ENCODE peak calls at places on chromosomes 12 and 14, in seven cellular contexts. One of them, this sample, is unnamed.

GRCh38 chr12:57069522-57069921 is 9.1 kb downstream of the NEMP1 start:
- DNase-seq in K562: peak
- DNase-seq in GM12892: no peak
- DNase-seq in transverse colon: peak
- DNase-seq in prostate gland: peak
- DNase-seq in suprapubic skin: no peak
- DNase-seq in spleen: no peak
- DNase-seq in this sample: no peak

GRCh38 chr12:62908667-62909066 is 26.3 kb downstream of the PPM1H start:
- DNase-seq in K562: no peak
- DNase-seq in GM12892: no peak
- DNase-seq in transverse colon: no peak
- DNase-seq in prostate gland: no peak
- DNase-seq in suprapubic skin: no peak
- DNase-seq in spleen: no peak
- DNase-seq in this sample: no peak

GRCh38 chr14:101235042-101235871 is 326.0 kb upstream of the DIO3 start:
- DNase-seq in K562: peak
- DNase-seq in GM12892: no peak
- DNase-seq in transverse colon: peak
- DNase-seq in prostate gland: no peak
- DNase-seq in suprapubic skin: peak
- DNase-seq in spleen: no peak
- DNase-seq in this sample: no peak

GRCh38 chr14:49867831-49868719 is 15.5 kb upstream of the NEMF start:
- DNase-seq in K562: peak
- DNase-seq in GM12892: peak
- DNase-seq in transverse colon: peak
- DNase-seq in prostate gland: peak
- DNase-seq in suprapubic skin: peak
- DNase-seq in spleen: peak
- DNase-seq in this sample: peak

GRCh38 chr14:51603495-51603894 is 48.2 kb upstream of the FRMD6 start:
- DNase-seq in K562: no peak
- DNase-seq in GM12892: no peak
- DNase-seq in transverse colon: no peak
- DNase-seq in prostate gland: no peak
- DNase-seq in suprapubic skin: no peak
- DNase-seq in spleen: no peak
- DNase-seq in this sample: no peak

GRCh38 chr12:27999970-28000369 is 27.4 kb upstream of the PTHLH start:
- DNase-seq in K562: no peak
- DNase-seq in GM12892: no peak
- DNase-seq in transverse colon: no peak
- DNase-seq in prostate gland: no peak
- DNase-seq in suprapubic skin: no peak
- DNase-seq in spleen: no peak
- DNase-seq in this sample: no peak

GRCh38 chr12:42729532-42729895 is 140.0 kb upstream of the PRICKLE1 start:
- DNase-seq in K562: no peak
- DNase-seq in GM12892: no peak
- DNase-seq in transverse colon: no peak
- DNase-seq in prostate gland: peak
- DNase-seq in suprapubic skin: no peak
- DNase-seq in spleen: no peak
- DNase-seq in this sample: no peak

GRCh38 chr14:94171208-94171607 is 2.9 kb upstream of the PPP4R4 start:
- DNase-seq in K562: no peak
- DNase-seq in GM12892: no peak
- DNase-seq in transverse colon: no peak
- DNase-seq in prostate gland: no peak
- DNase-seq in suprapubic skin: no peak
- DNase-seq in spleen: no peak
- DNase-seq in this sample: no peak

GRCh38 chr12:98701166-98701565 is 56.1 kb downstream of the APAF1 start:
- DNase-seq in K562: no peak
- DNase-seq in GM12892: no peak
- DNase-seq in transverse colon: no peak
- DNase-seq in prostate gland: no peak
- DNase-seq in suprapubic skin: no peak
- DNase-seq in spleen: no peak
- DNase-seq in this sample: no peak

GRCh38 chr12:67816269-67816668 is 167.7 kb downstream of the DYRK2 start:
- DNase-seq in K562: no peak
- DNase-seq in GM12892: no peak
- DNase-seq in transverse colon: no peak
- DNase-seq in prostate gland: no peak
- DNase-seq in suprapubic skin: no peak
- DNase-seq in spleen: no peak
- DNase-seq in this sample: no peak

GRCh38 chr12:75478395-75478794 is 2.2 kb upstream of the GLIPR1 start:
- DNase-seq in K562: no peak
- DNase-seq in GM12892: no peak
- DNase-seq in transverse colon: no peak
- DNase-seq in prostate gland: no peak
- DNase-seq in suprapubic skin: no peak
- DNase-seq in spleen: no peak
- DNase-seq in this sample: no peak

GRCh38 chr14:94001501-94002396 is 4.6 kb downstream of the CCDC197 start:
- DNase-seq in K562: peak
- DNase-seq in GM12892: no peak
- DNase-seq in transverse colon: peak
- DNase-seq in prostate gland: peak
- DNase-seq in suprapubic skin: no peak
- DNase-seq in spleen: peak
- DNase-seq in this sample: peak

GRCh38 chr14:45252356-45253069 is 489 bp downstream of the MIS18BP1 start:
- DNase-seq in K562: no peak
- DNase-seq in GM12892: no peak
- DNase-seq in transverse colon: no peak
- DNase-seq in prostate gland: peak
- DNase-seq in suprapubic skin: no peak
- DNase-seq in spleen: peak
- DNase-seq in this sample: no peak

GRCh38 chr12:61993734-61994345 is 266.4 kb upstream of the USP15 start:
- DNase-seq in K562: peak
- DNase-seq in GM12892: no peak
- DNase-seq in transverse colon: no peak
- DNase-seq in prostate gland: no peak
- DNase-seq in suprapubic skin: no peak
- DNase-seq in spleen: no peak
- DNase-seq in this sample: no peak

GRCh38 chr14:97456958-97457357 is 659.8 kb downstream of the VRK1 start:
- DNase-seq in K562: no peak
- DNase-seq in GM12892: no peak
- DNase-seq in transverse colon: no peak
- DNase-seq in prostate gland: no peak
- DNase-seq in suprapubic skin: no peak
- DNase-seq in spleen: no peak
- DNase-seq in this sample: no peak

GRCh38 chr12:19834596-19834995 is 395.3 kb downstream of the AEBP2 start:
- DNase-seq in K562: no peak
- DNase-seq in GM12892: no peak
- DNase-seq in transverse colon: no peak
- DNase-seq in prostate gland: no peak
- DNase-seq in suprapubic skin: no peak
- DNase-seq in spleen: no peak
- DNase-seq in this sample: no peak

GRCh38 chr12:7935464-7935772 is 569 bp downstream of the SLC2A3 start:
- DNase-seq in K562: no peak
- DNase-seq in GM12892: no peak
- DNase-seq in transverse colon: no peak
- DNase-seq in prostate gland: no peak
- DNase-seq in suprapubic skin: no peak
- DNase-seq in spleen: no peak
- DNase-seq in this sample: no peak

GRCh38 chr12:84986586-84986985 is 49.5 kb downstream of the TSPAN19 start:
- DNase-seq in K562: no peak
- DNase-seq in GM12892: no peak
- DNase-seq in transverse colon: no peak
- DNase-seq in prostate gland: no peak
- DNase-seq in suprapubic skin: no peak
- DNase-seq in spleen: no peak
- DNase-seq in this sample: no peak

GRCh38 chr12:127162307-127162706 is 1104.7 kb upstream of the TMEM132C start:
- DNase-seq in K562: peak
- DNase-seq in GM12892: no peak
- DNase-seq in transverse colon: no peak
- DNase-seq in prostate gland: no peak
- DNase-seq in suprapubic skin: no peak
- DNase-seq in spleen: no peak
- DNase-seq in this sample: no peak

GRCh38 chr14:94340533-94340932 is 17.4 kb upstream of the SERPINA6 start:
- DNase-seq in K562: no peak
- DNase-seq in GM12892: no peak
- DNase-seq in transverse colon: no peak
- DNase-seq in prostate gland: no peak
- DNase-seq in suprapubic skin: no peak
- DNase-seq in spleen: no peak
- DNase-seq in this sample: no peak

GRCh38 chr14:29798078-29798477 is 129.6 kb downstream of the PRKD1 start:
- DNase-seq in K562: no peak
- DNase-seq in GM12892: no peak
- DNase-seq in transverse colon: no peak
- DNase-seq in prostate gland: no peak
- DNase-seq in suprapubic skin: no peak
- DNase-seq in spleen: no peak
- DNase-seq in this sample: no peak

GRCh38 chr12:85057370-85057963 is 21.3 kb downstream of the LRRIQ1 start:
- DNase-seq in K562: peak
- DNase-seq in GM12892: no peak
- DNase-seq in transverse colon: peak
- DNase-seq in prostate gland: peak
- DNase-seq in suprapubic skin: no peak
- DNase-seq in spleen: no peak
- DNase-seq in this sample: no peak

GRCh38 chr14:93009471-93010117 is 86.6 kb downstream of the CHGA start:
- DNase-seq in K562: no peak
- DNase-seq in GM12892: no peak
- DNase-seq in transverse colon: no peak
- DNase-seq in prostate gland: no peak
- DNase-seq in suprapubic skin: peak
- DNase-seq in spleen: no peak
- DNase-seq in this sample: no peak

GRCh38 chr12:27429606-27430005 is 16.9 kb upstream of the SMCO2 start:
- DNase-seq in K562: no peak
- DNase-seq in GM12892: no peak
- DNase-seq in transverse colon: no peak
- DNase-seq in prostate gland: no peak
- DNase-seq in suprapubic skin: no peak
- DNase-seq in spleen: no peak
- DNase-seq in this sample: no peak

GRCh38 chr12:122730215-122731014 is at the start of gene HCAR1:
- DNase-seq in K562: no peak
- DNase-seq in GM12892: no peak
- DNase-seq in transverse colon: no peak
- DNase-seq in prostate gland: no peak
- DNase-seq in suprapubic skin: no peak
- DNase-seq in spleen: peak
- DNase-seq in this sample: peak

GRCh38 chr12:63916561-63917476 is 72.3 kb downstream of the SRGAP1 start:
- DNase-seq in K562: no peak
- DNase-seq in GM12892: no peak
- DNase-seq in transverse colon: no peak
- DNase-seq in prostate gland: no peak
- DNase-seq in suprapubic skin: no peak
- DNase-seq in spleen: no peak
- DNase-seq in this sample: no peak

GRCh38 chr12:42473130-42473529 is 116.4 kb downstream of the PRICKLE1 start:
- DNase-seq in K562: no peak
- DNase-seq in GM12892: no peak
- DNase-seq in transverse colon: no peak
- DNase-seq in prostate gland: no peak
- DNase-seq in suprapubic skin: no peak
- DNase-seq in spleen: no peak
- DNase-seq in this sample: no peak

GRCh38 chr12:124538194-124539082 is 29.0 kb downstream of the NCOR2 start:
- DNase-seq in K562: no peak
- DNase-seq in GM12892: no peak
- DNase-seq in transverse colon: no peak
- DNase-seq in prostate gland: no peak
- DNase-seq in suprapubic skin: no peak
- DNase-seq in spleen: peak
- DNase-seq in this sample: no peak

GRCh38 chr14:102320033-102320660 is 601 bp downstream of the ZNF839 start:
- DNase-seq in K562: peak
- DNase-seq in GM12892: peak
- DNase-seq in transverse colon: peak
- DNase-seq in prostate gland: peak
- DNase-seq in suprapubic skin: no peak
- DNase-seq in spleen: peak
- DNase-seq in this sample: no peak
- TF ChIP-seq POLR2AphosphoS5 in K562: no peak
- TF ChIP-seq POLR2AphosphoS5 in GM12892: no peak
- TF ChIP-seq POLR2AphosphoS5 in transverse colon: no peak
- TF ChIP-seq POLR2AphosphoS5 in prostate gland: no peak
- TF ChIP-seq POLR2AphosphoS5 in suprapubic skin: no peak
- TF ChIP-seq POLR2AphosphoS5 in spleen: no peak
- TF ChIP-seq POLR2AphosphoS5 in this sample: no peak

GRCh38 chr12:118332511-118332910 is 40.2 kb downstream of the TAOK3 start:
- DNase-seq in K562: no peak
- DNase-seq in GM12892: no peak
- DNase-seq in transverse colon: no peak
- DNase-seq in prostate gland: no peak
- DNase-seq in suprapubic skin: no peak
- DNase-seq in spleen: no peak
- DNase-seq in this sample: no peak
- TF ChIP-seq POLR2AphosphoS5 in K562: no peak
- TF ChIP-seq POLR2AphosphoS5 in GM12892: no peak
- TF ChIP-seq POLR2AphosphoS5 in transverse colon: no peak
- TF ChIP-seq POLR2AphosphoS5 in prostate gland: no peak
- TF ChIP-seq POLR2AphosphoS5 in suprapubic skin: no peak
- TF ChIP-seq POLR2AphosphoS5 in spleen: no peak
- TF ChIP-seq POLR2AphosphoS5 in this sample: no peak

GRCh38 chr14:37599527-37600368 is 4.3 kb downstream of the TTC6 start:
- DNase-seq in K562: no peak
- DNase-seq in GM12892: no peak
- DNase-seq in transverse colon: no peak
- DNase-seq in prostate gland: no peak
- DNase-seq in suprapubic skin: no peak
- DNase-seq in spleen: no peak
- DNase-seq in this sample: no peak
- TF ChIP-seq POLR2AphosphoS5 in K562: no peak
- TF ChIP-seq POLR2AphosphoS5 in GM12892: no peak
- TF ChIP-seq POLR2AphosphoS5 in transverse colon: no peak
- TF ChIP-seq POLR2AphosphoS5 in prostate gland: no peak
- TF ChIP-seq POLR2AphosphoS5 in suprapubic skin: no peak
- TF ChIP-seq POLR2AphosphoS5 in spleen: no peak
- TF ChIP-seq POLR2AphosphoS5 in this sample: no peak

DNA sequence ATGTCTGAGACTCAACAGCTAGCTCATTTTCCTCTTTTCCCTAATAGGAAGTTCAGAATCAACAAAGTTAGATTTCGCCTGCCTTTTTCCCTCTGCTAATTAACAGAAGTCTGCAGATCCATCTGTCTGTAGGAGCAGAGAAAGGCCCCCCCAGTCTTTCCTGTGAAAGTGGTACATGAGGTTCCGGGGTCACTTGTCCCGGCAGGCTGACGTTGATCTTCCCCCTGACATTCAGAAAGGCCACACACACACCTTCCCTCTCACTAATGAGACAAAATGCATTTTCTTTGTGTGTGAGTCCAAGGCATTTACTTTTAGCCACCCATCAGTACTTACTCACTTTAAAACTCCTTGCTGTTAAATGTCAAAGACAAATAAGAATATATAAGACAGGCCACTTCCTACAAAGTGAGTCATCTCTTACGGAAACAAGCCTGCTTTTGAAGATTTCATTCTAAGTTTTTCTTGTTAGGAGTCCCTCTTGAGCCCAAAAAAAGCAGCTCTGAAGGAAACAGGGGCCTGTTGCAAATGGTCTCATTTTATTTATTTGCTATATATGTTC is 138.7 kb downstream of the TTC7B start:
- DNase-seq in K562: no peak
- DNase-seq in GM12892: no peak
- DNase-seq in transverse colon: no peak
- DNase-seq in prostate gland: no peak
- DNase-seq in suprapubic skin: no peak
- DNase-seq in spleen: no peak
- DNase-seq in this sample: no peak
- TF ChIP-seq POLR2AphosphoS5 in K562: no peak
- TF ChIP-seq POLR2AphosphoS5 in GM12892: no peak
- TF ChIP-seq POLR2AphosphoS5 in transverse colon: peak
- TF ChIP-seq POLR2AphosphoS5 in prostate gland: no peak
- TF ChIP-seq POLR2AphosphoS5 in suprapubic skin: no peak
- TF ChIP-seq POLR2AphosphoS5 in spleen: no peak
- TF ChIP-seq POLR2AphosphoS5 in this sample: no peak